ENCODE peak calls at places on chromosome 19, in ten cellular contexts. One of them, this sample, is unnamed.

GRCh38 chr19:34818270-34818669 is 45.3 kb upstream of the ZNF599 start:
- DNase-seq in AG09319: no peak
- DNase-seq in ovary: no peak
- DNase-seq in GM13976: no peak
- DNase-seq in mesothelial cell of epicardium: no peak
- DNase-seq in coronary artery: no peak
- DNase-seq in glutamatergic neuron: no peak
- DNase-seq in neural progenitor cell: no peak
- DNase-seq in brain microvascular endothelial cell: no peak
- DNase-seq in WTC11: no peak
- DNase-seq in this sample: no peak

GRCh38 chr19:21460686-21461085 is 44.7 kb upstream of the ZNF429 start:
- DNase-seq in AG09319: no peak
- DNase-seq in neural progenitor cell: no peak
- DNase-seq in WTC11: no peak
- DNase-seq in coronary artery: no peak
- DNase-seq in brain microvascular endothelial cell: no peak
- DNase-seq in mesothelial cell of epicardium: no peak
- DNase-seq in glutamatergic neuron: no peak
- DNase-seq in ovary: no peak
- DNase-seq in GM13976: no peak
- DNase-seq in this sample: no peak

GRCh38 chr19:21581646-21582045 is 76.2 kb downstream of the ZNF429 start:
- DNase-seq in neural progenitor cell: no peak
- DNase-seq in mesothelial cell of epicardium: no peak
- DNase-seq in ovary: no peak
- DNase-seq in GM13976: no peak
- DNase-seq in AG09319: no peak
- DNase-seq in WTC11: no peak
- DNase-seq in glutamatergic neuron: no peak
- DNase-seq in brain microvascular endothelial cell: no peak
- DNase-seq in coronary artery: no peak
- DNase-seq in this sample: no peak

GRCh38 chr19:18397242-18398202 is at the start of gene LRRC25:
- DNase-seq in brain microvascular endothelial cell: no peak
- DNase-seq in glutamatergic neuron: peak
- DNase-seq in mesothelial cell of epicardium: no peak
- DNase-seq in coronary artery: peak
- DNase-seq in ovary: peak
- DNase-seq in GM13976: peak
- DNase-seq in WTC11: peak
- DNase-seq in neural progenitor cell: peak
- DNase-seq in AG09319: no peak
- DNase-seq in this sample: peak

GRCh38 chr19:29832801-29833200 is 21.0 kb downstream of the CCNE1 start:
- DNase-seq in neural progenitor cell: no peak
- DNase-seq in AG09319: no peak
- DNase-seq in glutamatergic neuron: no peak
- DNase-seq in GM13976: no peak
- DNase-seq in mesothelial cell of epicardium: no peak
- DNase-seq in WTC11: no peak
- DNase-seq in ovary: no peak
- DNase-seq in brain microvascular endothelial cell: no peak
- DNase-seq in coronary artery: no peak
- DNase-seq in this sample: no peak

GRCh38 chr19:41912899-41913475 is 15.3 kb downstream of the ERFL start:
- DNase-seq in coronary artery: no peak
- DNase-seq in ovary: no peak
- DNase-seq in GM13976: no peak
- DNase-seq in brain microvascular endothelial cell: no peak
- DNase-seq in neural progenitor cell: peak
- DNase-seq in glutamatergic neuron: peak
- DNase-seq in mesothelial cell of epicardium: no peak
- DNase-seq in AG09319: no peak
- DNase-seq in WTC11: peak
- DNase-seq in this sample: no peak

GRCh38 chr19:55385236-55385748 is 440 bp upstream of the RPL28 start:
- DNase-seq in GM13976: peak
- DNase-seq in brain microvascular endothelial cell: peak
- DNase-seq in coronary artery: peak
- DNase-seq in AG09319: peak
- DNase-seq in neural progenitor cell: peak
- DNase-seq in WTC11: peak
- DNase-seq in glutamatergic neuron: peak
- DNase-seq in ovary: peak
- DNase-seq in mesothelial cell of epicardium: peak
- DNase-seq in this sample: peak

GRCh38 chr19:46571495-46571894 is 29.6 kb upstream of the CALM3 start:
- DNase-seq in neural progenitor cell: peak
- DNase-seq in GM13976: no peak
- DNase-seq in AG09319: no peak
- DNase-seq in WTC11: peak
- DNase-seq in brain microvascular endothelial cell: peak
- DNase-seq in glutamatergic neuron: peak
- DNase-seq in ovary: no peak
- DNase-seq in mesothelial cell of epicardium: no peak
- DNase-seq in coronary artery: no peak
- DNase-seq in this sample: peak

GRCh38 chr19:1435378-1435989 is 2.7 kb upstream of the RPS15 start:
- DNase-seq in neural progenitor cell: no peak
- DNase-seq in brain microvascular endothelial cell: no peak
- DNase-seq in WTC11: no peak
- DNase-seq in AG09319: no peak
- DNase-seq in glutamatergic neuron: no peak
- DNase-seq in mesothelial cell of epicardium: no peak
- DNase-seq in coronary artery: no peak
- DNase-seq in GM13976: no peak
- DNase-seq in ovary: no peak
- DNase-seq in this sample: no peak

GRCh38 chr19:51292971-51293370 is 18.5 kb upstream of the IGLON5 start:
- DNase-seq in GM13976: no peak
- DNase-seq in neural progenitor cell: peak
- DNase-seq in mesothelial cell of epicardium: no peak
- DNase-seq in glutamatergic neuron: no peak
- DNase-seq in brain microvascular endothelial cell: no peak
- DNase-seq in AG09319: no peak
- DNase-seq in coronary artery: no peak
- DNase-seq in ovary: no peak
- DNase-seq in WTC11: no peak
- DNase-seq in this sample: no peak

GRCh38 chr19:13428352-13428751 is 77.9 kb downstream of the CACNA1A start:
- DNase-seq in GM13976: no peak
- DNase-seq in brain microvascular endothelial cell: peak
- DNase-seq in glutamatergic neuron: peak
- DNase-seq in ovary: no peak
- DNase-seq in WTC11: peak
- DNase-seq in mesothelial cell of epicardium: no peak
- DNase-seq in neural progenitor cell: no peak
- DNase-seq in coronary artery: no peak
- DNase-seq in AG09319: no peak
- DNase-seq in this sample: peak

GRCh38 chr19:37466798-37467607 is at the start of gene ZNF569:
- DNase-seq in ovary: peak
- DNase-seq in neural progenitor cell: peak
- DNase-seq in brain microvascular endothelial cell: peak
- DNase-seq in WTC11: peak
- DNase-seq in coronary artery: peak
- DNase-seq in glutamatergic neuron: peak
- DNase-seq in AG09319: peak
- DNase-seq in mesothelial cell of epicardium: peak
- DNase-seq in GM13976: peak
- DNase-seq in this sample: peak

GRCh38 chr19:54337858-54338230 is 1.1 kb downstream of the LILRA4 start:
- DNase-seq in brain microvascular endothelial cell: no peak
- DNase-seq in neural progenitor cell: no peak
- DNase-seq in glutamatergic neuron: no peak
- DNase-seq in ovary: no peak
- DNase-seq in coronary artery: peak
- DNase-seq in GM13976: no peak
- DNase-seq in mesothelial cell of epicardium: no peak
- DNase-seq in WTC11: no peak
- DNase-seq in AG09319: no peak
- DNase-seq in this sample: no peak

GRCh38 chr19:18290250-18291018 is 9.0 kb upstream of the JUND start:
- DNase-seq in GM13976: peak
- DNase-seq in glutamatergic neuron: no peak
- DNase-seq in coronary artery: no peak
- DNase-seq in ovary: peak
- DNase-seq in AG09319: no peak
- DNase-seq in brain microvascular endothelial cell: peak
- DNase-seq in mesothelial cell of epicardium: no peak
- DNase-seq in neural progenitor cell: no peak
- DNase-seq in WTC11: no peak
- DNase-seq in this sample: peak

GRCh38 chr19:42286349-42287016 is 15.4 kb upstream of the PRR19 start:
- DNase-seq in neural progenitor cell: no peak
- DNase-seq in brain microvascular endothelial cell: no peak
- DNase-seq in mesothelial cell of epicardium: no peak
- DNase-seq in GM13976: no peak
- DNase-seq in glutamatergic neuron: no peak
- DNase-seq in coronary artery: no peak
- DNase-seq in WTC11: no peak
- DNase-seq in ovary: peak
- DNase-seq in AG09319: no peak
- DNase-seq in this sample: no peak

GRCh38 chr19:43625918-43626579 is 6.6 kb upstream of the ZNF428 start:
- DNase-seq in GM13976: no peak
- DNase-seq in glutamatergic neuron: peak
- DNase-seq in brain microvascular endothelial cell: no peak
- DNase-seq in AG09319: no peak
- DNase-seq in coronary artery: no peak
- DNase-seq in neural progenitor cell: peak
- DNase-seq in mesothelial cell of epicardium: no peak
- DNase-seq in ovary: no peak
- DNase-seq in WTC11: peak
- DNase-seq in this sample: peak
- TF ChIP-seq CTCF in GM13976: no peak
- TF ChIP-seq CTCF in glutamatergic neuron: no peak
- TF ChIP-seq CTCF in brain microvascular endothelial cell: peak
- TF ChIP-seq CTCF in AG09319: no peak
- TF ChIP-seq CTCF in coronary artery: no peak
- TF ChIP-seq CTCF in neural progenitor cell: no peak
- TF ChIP-seq CTCF in mesothelial cell of epicardium: no peak
- TF ChIP-seq CTCF in ovary: no peak
- TF ChIP-seq CTCF in WTC11: no peak
- TF ChIP-seq CTCF in this sample: no peak

GRCh38 chr19:11155373-11156120 is at the start of gene SPC24:
- DNase-seq in neural progenitor cell: peak
- DNase-seq in ovary: peak
- DNase-seq in coronary artery: peak
- DNase-seq in glutamatergic neuron: peak
- DNase-seq in GM13976: peak
- DNase-seq in brain microvascular endothelial cell: peak
- DNase-seq in mesothelial cell of epicardium: peak
- DNase-seq in AG09319: peak
- DNase-seq in WTC11: peak
- DNase-seq in this sample: peak
- TF ChIP-seq CTCF in neural progenitor cell: peak
- TF ChIP-seq CTCF in ovary: no peak
- TF ChIP-seq CTCF in coronary artery: no peak
- TF ChIP-seq CTCF in glutamatergic neuron: no peak
- TF ChIP-seq CTCF in GM13976: no peak
- TF ChIP-seq CTCF in brain microvascular endothelial cell: no peak
- TF ChIP-seq CTCF in mesothelial cell of epicardium: no peak
- TF ChIP-seq CTCF in AG09319: no peak
- TF ChIP-seq CTCF in WTC11: no peak
- TF ChIP-seq CTCF in this sample: no peak

GRCh38 chr19:4233282-4233853 is 4.0 kb downstream of the EBI3 start:
- DNase-seq in neural progenitor cell: peak
- DNase-seq in GM13976: peak
- DNase-seq in WTC11: peak
- DNase-seq in ovary: peak
- DNase-seq in glutamatergic neuron: peak
- DNase-seq in AG09319: no peak
- DNase-seq in brain microvascular endothelial cell: peak
- DNase-seq in mesothelial cell of epicardium: peak
- DNase-seq in coronary artery: no peak
- DNase-seq in this sample: peak
- TF ChIP-seq CTCF in neural progenitor cell: peak
- TF ChIP-seq CTCF in GM13976: peak
- TF ChIP-seq CTCF in WTC11: peak
- TF ChIP-seq CTCF in ovary: peak
- TF ChIP-seq CTCF in glutamatergic neuron: peak
- TF ChIP-seq CTCF in AG09319: peak
- TF ChIP-seq CTCF in brain microvascular endothelial cell: peak
- TF ChIP-seq CTCF in mesothelial cell of epicardium: peak
- TF ChIP-seq CTCF in coronary artery: no peak
- TF ChIP-seq CTCF in this sample: peak

GRCh38 chr19:5338661-5339469 is 1.7 kb downstream of the PTPRS start:
- DNase-seq in coronary artery: no peak
- DNase-seq in GM13976: peak
- DNase-seq in AG09319: no peak
- DNase-seq in brain microvascular endothelial cell: no peak
- DNase-seq in WTC11: peak
- DNase-seq in ovary: no peak
- DNase-seq in neural progenitor cell: peak
- DNase-seq in glutamatergic neuron: peak
- DNase-seq in mesothelial cell of epicardium: peak
- DNase-seq in this sample: no peak
- TF ChIP-seq CTCF in coronary artery: no peak
- TF ChIP-seq CTCF in GM13976: peak
- TF ChIP-seq CTCF in AG09319: no peak
- TF ChIP-seq CTCF in brain microvascular endothelial cell: no peak
- TF ChIP-seq CTCF in WTC11: no peak
- TF ChIP-seq CTCF in ovary: no peak
- TF ChIP-seq CTCF in neural progenitor cell: no peak
- TF ChIP-seq CTCF in glutamatergic neuron: no peak
- TF ChIP-seq CTCF in mesothelial cell of epicardium: no peak
- TF ChIP-seq CTCF in this sample: no peak

GRCh38 chr19:49811328-49811727 is 1.8 kb downstream of the FUZ start:
- DNase-seq in AG09319: no peak
- DNase-seq in glutamatergic neuron: no peak
- DNase-seq in GM13976: no peak
- DNase-seq in mesothelial cell of epicardium: no peak
- DNase-seq in neural progenitor cell: no peak
- DNase-seq in coronary artery: no peak
- DNase-seq in brain microvascular endothelial cell: no peak
- DNase-seq in ovary: no peak
- DNase-seq in WTC11: no peak
- DNase-seq in this sample: no peak

GRCh38 chr19:49814010-49814409 is 918 bp upstream of the FUZ start:
- DNase-seq in AG09319: no peak
- DNase-seq in neural progenitor cell: no peak
- DNase-seq in GM13976: no peak
- DNase-seq in mesothelial cell of epicardium: no peak
- DNase-seq in coronary artery: no peak
- DNase-seq in glutamatergic neuron: no peak
- DNase-seq in brain microvascular endothelial cell: no peak
- DNase-seq in ovary: no peak
- DNase-seq in WTC11: no peak
- DNase-seq in this sample: no peak

GRCh38 chr19:49812452-49812996 is 568 bp downstream of the FUZ start:
- DNase-seq in GM13976: no peak
- DNase-seq in coronary artery: no peak
- DNase-seq in ovary: no peak
- DNase-seq in glutamatergic neuron: no peak
- DNase-seq in WTC11: no peak
- DNase-seq in brain microvascular endothelial cell: no peak
- DNase-seq in neural progenitor cell: peak
- DNase-seq in mesothelial cell of epicardium: no peak
- DNase-seq in AG09319: no peak
- DNase-seq in this sample: no peak

GRCh38 chr19:49809987-49810389 is 3.1 kb downstream of the FUZ start:
- DNase-seq in mesothelial cell of epicardium: no peak
- DNase-seq in glutamatergic neuron: no peak
- DNase-seq in AG09319: no peak
- DNase-seq in GM13976: no peak
- DNase-seq in neural progenitor cell: no peak
- DNase-seq in WTC11: no peak
- DNase-seq in ovary: peak
- DNase-seq in brain microvascular endothelial cell: no peak
- DNase-seq in coronary artery: no peak
- DNase-seq in this sample: no peak

GRCh38 chr19:49812997-49813861 is at the start of gene FUZ:
- DNase-seq in neural progenitor cell: peak
- DNase-seq in ovary: peak
- DNase-seq in glutamatergic neuron: peak
- DNase-seq in mesothelial cell of epicardium: peak
- DNase-seq in WTC11: peak
- DNase-seq in coronary artery: peak
- DNase-seq in brain microvascular endothelial cell: peak
- DNase-seq in GM13976: peak
- DNase-seq in AG09319: peak
- DNase-seq in this sample: peak
- TF ChIP-seq CTCF in neural progenitor cell: peak
- TF ChIP-seq CTCF in ovary: no peak
- TF ChIP-seq CTCF in glutamatergic neuron: no peak
- TF ChIP-seq CTCF in mesothelial cell of epicardium: peak
- TF ChIP-seq CTCF in WTC11: no peak
- TF ChIP-seq CTCF in coronary artery: no peak
- TF ChIP-seq CTCF in brain microvascular endothelial cell: peak
- TF ChIP-seq CTCF in GM13976: no peak
- TF ChIP-seq CTCF in AG09319: peak
- TF ChIP-seq CTCF in this sample: no peak

This sample was measured in activated CD8-positive, alpha-beta T cell treated with anti-CD3 and anti-CD28 coated beads for 36 hours.